ENCODE peak calls at places on chromosome 9, in eight cellular contexts. O is upper lobe of right lung; N is gastrocnemius medialis; H is endothelial cell of umbilical vein; P is ovary; K is lower lobe of right lung; C is naive thymus-derived CD4-positive, alpha-beta T cell; X is mammary epithelial cell. D is an unnamed sample.
A peak's percentile ranks its signal among the peaks of the same experiment; 100 is the strongest.

GRCh38 chr9:117903453-117903852 is 199.2 kb downstream of the TLR4 start:
- DNase-seq in O (no peak), N (no peak), H (no peak), P (no peak), K (no peak), C (no peak), X (no peak), D (no peak)

GRCh38 chr9:119418721-119419120 is 49.5 kb upstream of the BRINP1 start:
- DNase-seq in O (no peak), N (no peak), H (no peak), P (no peak), K (no peak), C (no peak), X (peak; percentile 14), D (no peak)

GRCh38 chr9:113428062-113428600 is 17.6 kb downstream of the C9orf43 start:
- DNase-seq in O (no peak), N (no peak), H (no peak), P (no peak), K (no peak), C (no peak), X (no peak), D (no peak)

GRCh38 chr9:94900222-94901018 is 173.9 kb downstream of the AOPEP start:
- DNase-seq in O (no peak), N (no peak), H (peak; percentile 73), P (peak; percentile 66), K (no peak), C (no peak), X (peak; percentile 79), D (no peak)

GRCh38 chr9:35464056-35465025 is 25.6 kb upstream of the RUSC2 start:
- DNase-seq in O (no peak), N (no peak), H (peak; percentile 65), P (no peak), K (no peak), C (no peak), X (no peak), D (no peak)

GRCh38 chr9:34710023-34710422 is at the start of gene CCL21:
- DNase-seq in O (no peak), N (no peak), H (peak; percentile 61), P (peak; percentile 71), K (no peak), C (no peak), X (no peak), D (peak; percentile 35)

GRCh38 chr9:18495065-18495464 is 21.1 kb downstream of the ADAMTSL1 start:
- DNase-seq in O (no peak), N (no peak), H (no peak), P (no peak), K (no peak), C (no peak), X (no peak), D (no peak)

GRCh38 chr9:127897194-127897692 is 2.2 kb downstream of the ST6GALNAC6 start:
- DNase-seq in O (peak; percentile 86), N (peak; percentile 89), H (peak; percentile 83), P (peak; percentile 95), K (peak; percentile 83), C (peak; percentile 32), X (no peak), D (peak; percentile 80)

GRCh38 chr9:111198936-111199335 is 131.1 kb downstream of the OR2K2 start:
- DNase-seq in O (no peak), N (no peak), H (no peak), P (no peak), K (no peak), C (no peak), X (no peak), D (no peak)

GRCh38 chr9:29332789-29333188 is 1759.5 kb upstream of the C9orf72 start:
- DNase-seq in O (no peak), N (no peak), H (no peak), P (no peak), K (no peak), C (no peak), X (peak; percentile 77), D (no peak)

GRCh38 chr9:133484671-133485437 is 6.0 kb upstream of the SLC2A6 start:
- DNase-seq in O (peak; percentile 61), N (no peak), H (no peak), P (no peak), K (peak; percentile 44), C (no peak), X (no peak), D (no peak)

GRCh38 chr9:109907400-109907799 is 127.4 kb downstream of the PALM2AKAP2 start:
- DNase-seq in O (no peak), N (no peak), H (peak; percentile 99), P (peak; percentile 37), K (no peak), C (no peak), X (no peak), D (no peak)
- H3K4me1 ChIP-seq in O (peaks cover 52% of the 10 kb centered on the region), N (peaks cover 59% of the 10 kb centered on the region), H (peaks cover 58% of the 10 kb centered on the region), P (peaks cover 5% of the 10 kb centered on the region), K (peaks cover 62% of the 10 kb centered on the region), C (no peaks in the 10 kb centered on the region), X (peaks cover 16% of the 10 kb centered on the region), D (no peaks in the 10 kb centered on the region)

DNA sequence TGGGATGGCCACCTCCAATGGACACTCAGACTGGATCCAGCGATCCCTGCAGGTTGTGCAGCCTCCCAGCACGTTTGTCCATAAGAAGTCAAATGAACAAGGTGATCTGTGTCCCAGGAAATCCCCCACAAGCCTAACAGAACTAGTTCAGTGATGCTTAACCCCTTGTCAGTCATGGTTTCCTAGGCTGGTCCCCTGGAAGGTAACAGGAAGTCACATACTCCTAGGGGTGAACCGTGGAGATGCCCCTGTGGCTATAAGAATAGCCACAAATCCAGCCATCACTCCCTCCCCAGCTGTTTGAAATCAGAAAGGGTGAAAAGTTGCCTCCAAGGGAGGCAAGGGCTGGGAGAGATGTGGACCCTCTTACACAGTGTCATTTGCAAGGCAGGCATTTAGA is 22.5 kb downstream of the PAX5 start:
- DNase-seq in O (no peak), N (no peak), H (no peak), P (no peak), K (no peak), C (no peak), X (no peak), D (no peak)
- H3K27me3 ChIP-seq in O (peaks cover 44% of the 10 kb centered on the region), N (peaks cover 29% of the 10 kb centered on the region), H (peaks cover 22% of the 10 kb centered on the region), P (no peaks in the 10 kb centered on the region), K (peaks cover 48% of the 10 kb centered on the region), C (no peaks in the 10 kb centered on the region), X (peaks cover 14% of the 10 kb centered on the region), D (no peaks in the 10 kb centered on the region)

GRCh38 chr9:124392855-124393460 is 22.3 kb downstream of the PSMB7 start:
- DNase-seq in O (no peak), N (no peak), H (peak; percentile 75), P (no peak), K (no peak), C (no peak), X (peak; percentile 99), D (no peak)
- H3K4me3 ChIP-seq in O (no peak overlapping the region), N (no peak overlapping the region), H (no peak overlapping the region), P (no peak overlapping the region), K (no peak overlapping the region), C (no peak overlapping the region), X (no peak overlapping the region), D (no peak overlapping the region)

GRCh38 chr9:131480258-131480657 is 22.5 kb upstream of the POMT1 start:
- DNase-seq in O (no peak), N (no peak), H (no peak), P (no peak), K (no peak), C (no peak), X (peak; percentile 23), D (no peak)
- H3K4me1 ChIP-seq in O (no peaks in the 10 kb centered on the region), N (peaks cover 57% of the 10 kb centered on the region), H (no peaks in the 10 kb centered on the region), P (no peaks in the 10 kb centered on the region), K (no peaks in the 10 kb centered on the region), C (no peaks in the 10 kb centered on the region), X (no peaks in the 10 kb centered on the region), D (no peaks in the 10 kb centered on the region)

GRCh38 chr9:136204838-136205706 is at the start of gene LHX3:
- DNase-seq in O (no peak), N (no peak), H (peak; percentile 9), P (no peak), K (no peak), C (no peak), X (no peak), D (no peak)

GRCh38 chr9:136202449-136203405 is 2.2 kb downstream of the LHX3 start:
- DNase-seq in O (no peak), N (no peak), H (no peak), P (no peak), K (no peak), C (no peak), X (no peak), D (peak; percentile 72)

GRCh38 chr9:136203406-136204085 is 1.4 kb downstream of the LHX3 start:
- DNase-seq in O (no peak), N (no peak), H (no peak), P (no peak), K (no peak), C (no peak), X (no peak), D (no peak)

GRCh38 chr9:136205707-136205992 is 722 bp upstream of the LHX3 start:
- DNase-seq in O (no peak), N (no peak), H (no peak), P (no peak), K (no peak), C (no peak), X (no peak), D (no peak)

DNA sequence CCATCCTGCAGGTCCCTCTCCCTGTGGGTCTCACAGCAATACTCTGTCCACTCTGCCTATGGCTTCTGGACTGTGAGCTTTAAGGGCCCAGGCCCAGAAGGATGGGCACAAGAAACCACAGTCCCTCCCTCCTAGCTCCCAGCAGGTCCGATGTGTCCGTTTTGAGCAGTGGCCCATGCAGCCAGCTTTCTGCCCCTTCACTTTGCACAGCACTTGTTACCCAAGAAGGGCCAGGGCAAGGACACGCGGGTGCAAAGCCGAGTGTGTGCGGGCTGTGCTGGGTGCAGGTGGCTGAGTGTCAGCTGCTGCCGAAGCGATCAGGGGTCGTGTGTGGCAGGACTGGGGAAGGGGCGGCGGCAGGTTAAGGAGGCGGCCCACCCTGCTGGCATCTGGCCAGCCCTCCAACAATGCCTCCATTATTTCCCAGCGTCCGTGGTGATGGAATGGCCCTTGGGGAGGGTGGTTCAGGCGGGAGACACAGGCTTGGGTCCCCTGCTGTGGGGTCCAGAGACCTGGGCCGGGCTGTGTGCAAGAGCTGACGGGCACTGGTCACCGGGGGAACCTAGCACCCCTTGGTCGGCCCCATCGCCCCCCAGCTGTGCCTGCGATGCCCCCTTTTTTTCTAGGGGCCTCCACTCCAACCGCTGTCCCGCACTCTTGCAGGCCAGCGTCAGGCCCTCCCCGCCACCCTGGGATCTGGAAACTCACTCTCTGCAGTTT is 682 bp downstream of the LHX3 start:
- DNase-seq in O (no peak), N (no peak), H (no peak), P (no peak), K (no peak), C (no peak), X (no peak), D (no peak)
- H3K27me3 ChIP-seq in O (peaks cover 61% of the 10 kb centered on the region), N (peaks cover 59% of the 10 kb centered on the region), H (peaks cover 42% of the 10 kb centered on the region), P (peaks cover 10% of the 10 kb centered on the region), K (peaks cover 61% of the 10 kb centered on the region), C (no peaks in the 10 kb centered on the region), X (peaks cover 52% of the 10 kb centered on the region), D (peaks cover 40% of the 10 kb centered on the region)

D was measured in pancreas.